ENCODE peak calls at places on chromosomes 12 and 14, in nine cellular contexts. One of them, this sample, is unnamed.

GRCh38 chr12:64825143-64826011 is 930 bp downstream of the TBC1D30 start:
- DNase-seq in activated T-helper 1 cell treated with anti-CD3 and anti-CD28 coated beads, Interleukin-12 subunit alpha, Interleukin-12 subunit beta, Interleukin-2, Interleukin-4 antibody, amounts not matched to agents 30 ng/mL and 10 ng/mL and 1 ng/mL, durations not matched to agents 14 hours and 24 hours and 36 hours: no peak
- DNase-seq in Kasumi-1: no peak
- DNase-seq in A172: no peak
- DNase-seq in SHP77: peak
- DNase-seq in skeletal muscle cell: no peak
- DNase-seq in kidney: no peak
- DNase-seq in NAMALWA: no peak
- DNase-seq in GDM1: no peak
- DNase-seq in this sample: peak

GRCh38 chr12:127383281-127383680 is 883.7 kb upstream of the TMEM132C start:
- DNase-seq in activated T-helper 1 cell treated with anti-CD3 and anti-CD28 coated beads, Interleukin-12 subunit alpha, Interleukin-12 subunit beta, Interleukin-2, Interleukin-4 antibody, amounts not matched to agents 30 ng/mL and 10 ng/mL and 1 ng/mL, durations not matched to agents 14 hours and 24 hours and 36 hours: no peak
- DNase-seq in Kasumi-1: no peak
- DNase-seq in A172: peak
- DNase-seq in SHP77: no peak
- DNase-seq in skeletal muscle cell: no peak
- DNase-seq in kidney: no peak
- DNase-seq in NAMALWA: no peak
- DNase-seq in GDM1: no peak
- DNase-seq in this sample: no peak

GRCh38 chr14:101248056-101248725 is 313.1 kb upstream of the DIO3 start:
- DNase-seq in activated T-helper 1 cell treated with anti-CD3 and anti-CD28 coated beads, Interleukin-12 subunit alpha, Interleukin-12 subunit beta, Interleukin-2, Interleukin-4 antibody, amounts not matched to agents 30 ng/mL and 10 ng/mL and 1 ng/mL, durations not matched to agents 14 hours and 24 hours and 36 hours: no peak
- DNase-seq in Kasumi-1: no peak
- DNase-seq in A172: no peak
- DNase-seq in SHP77: no peak
- DNase-seq in skeletal muscle cell: no peak
- DNase-seq in kidney: no peak
- DNase-seq in NAMALWA: no peak
- DNase-seq in GDM1: no peak
- DNase-seq in this sample: no peak

GRCh38 chr12:49875115-49875720 is 28.5 kb downstream of the FAIM2 start:
- DNase-seq in activated T-helper 1 cell treated with anti-CD3 and anti-CD28 coated beads, Interleukin-12 subunit alpha, Interleukin-12 subunit beta, Interleukin-2, Interleukin-4 antibody, amounts not matched to agents 30 ng/mL and 10 ng/mL and 1 ng/mL, durations not matched to agents 14 hours and 24 hours and 36 hours: no peak
- DNase-seq in Kasumi-1: no peak
- DNase-seq in A172: no peak
- DNase-seq in SHP77: no peak
- DNase-seq in skeletal muscle cell: no peak
- DNase-seq in kidney: no peak
- DNase-seq in NAMALWA: no peak
- DNase-seq in GDM1: no peak
- DNase-seq in this sample: no peak

GRCh38 chr14:77123381-77124344 is 17.9 kb downstream of the ZDHHC22 start:
- DNase-seq in activated T-helper 1 cell treated with anti-CD3 and anti-CD28 coated beads, Interleukin-12 subunit alpha, Interleukin-12 subunit beta, Interleukin-2, Interleukin-4 antibody, amounts not matched to agents 30 ng/mL and 10 ng/mL and 1 ng/mL, durations not matched to agents 14 hours and 24 hours and 36 hours: no peak
- DNase-seq in Kasumi-1: no peak
- DNase-seq in A172: no peak
- DNase-seq in SHP77: no peak
- DNase-seq in skeletal muscle cell: no peak
- DNase-seq in kidney: peak
- DNase-seq in NAMALWA: peak
- DNase-seq in GDM1: no peak
- DNase-seq in this sample: peak

GRCh38 chr12:75488553-75488952 is 8.0 kb downstream of the GLIPR1 start:
- DNase-seq in activated T-helper 1 cell treated with anti-CD3 and anti-CD28 coated beads, Interleukin-12 subunit alpha, Interleukin-12 subunit beta, Interleukin-2, Interleukin-4 antibody, amounts not matched to agents 30 ng/mL and 10 ng/mL and 1 ng/mL, durations not matched to agents 14 hours and 24 hours and 36 hours: no peak
- DNase-seq in Kasumi-1: peak
- DNase-seq in A172: no peak
- DNase-seq in SHP77: no peak
- DNase-seq in skeletal muscle cell: no peak
- DNase-seq in kidney: no peak
- DNase-seq in NAMALWA: peak
- DNase-seq in GDM1: no peak
- DNase-seq in this sample: no peak

GRCh38 chr14:75092698-75093097 is 23.3 kb downstream of the ZC2HC1C start:
- DNase-seq in activated T-helper 1 cell treated with anti-CD3 and anti-CD28 coated beads, Interleukin-12 subunit alpha, Interleukin-12 subunit beta, Interleukin-2, Interleukin-4 antibody, amounts not matched to agents 30 ng/mL and 10 ng/mL and 1 ng/mL, durations not matched to agents 14 hours and 24 hours and 36 hours: no peak
- DNase-seq in Kasumi-1: no peak
- DNase-seq in A172: no peak
- DNase-seq in SHP77: no peak
- DNase-seq in skeletal muscle cell: no peak
- DNase-seq in kidney: no peak
- DNase-seq in NAMALWA: no peak
- DNase-seq in GDM1: no peak
- DNase-seq in this sample: no peak

GRCh38 chr14:106277503-106277902 is 751.1 kb downstream of the TMEM121 start:
- DNase-seq in activated T-helper 1 cell treated with anti-CD3 and anti-CD28 coated beads, Interleukin-12 subunit alpha, Interleukin-12 subunit beta, Interleukin-2, Interleukin-4 antibody, amounts not matched to agents 30 ng/mL and 10 ng/mL and 1 ng/mL, durations not matched to agents 14 hours and 24 hours and 36 hours: no peak
- DNase-seq in Kasumi-1: no peak
- DNase-seq in A172: no peak
- DNase-seq in SHP77: no peak
- DNase-seq in skeletal muscle cell: no peak
- DNase-seq in kidney: no peak
- DNase-seq in NAMALWA: peak
- DNase-seq in GDM1: no peak
- DNase-seq in this sample: no peak

GRCh38 chr12:18966927-18967326 is 162.6 kb upstream of the PLEKHA5 start:
- DNase-seq in activated T-helper 1 cell treated with anti-CD3 and anti-CD28 coated beads, Interleukin-12 subunit alpha, Interleukin-12 subunit beta, Interleukin-2, Interleukin-4 antibody, amounts not matched to agents 30 ng/mL and 10 ng/mL and 1 ng/mL, durations not matched to agents 14 hours and 24 hours and 36 hours: no peak
- DNase-seq in Kasumi-1: no peak
- DNase-seq in A172: no peak
- DNase-seq in SHP77: no peak
- DNase-seq in skeletal muscle cell: no peak
- DNase-seq in kidney: no peak
- DNase-seq in NAMALWA: no peak
- DNase-seq in GDM1: no peak
- DNase-seq in this sample: no peak

GRCh38 chr12:90305379-90305778 is 596.7 kb upstream of the ATP2B1 start:
- DNase-seq in activated T-helper 1 cell treated with anti-CD3 and anti-CD28 coated beads, Interleukin-12 subunit alpha, Interleukin-12 subunit beta, Interleukin-2, Interleukin-4 antibody, amounts not matched to agents 30 ng/mL and 10 ng/mL and 1 ng/mL, durations not matched to agents 14 hours and 24 hours and 36 hours: no peak
- DNase-seq in Kasumi-1: no peak
- DNase-seq in A172: no peak
- DNase-seq in SHP77: no peak
- DNase-seq in skeletal muscle cell: no peak
- DNase-seq in kidney: no peak
- DNase-seq in NAMALWA: no peak
- DNase-seq in GDM1: no peak
- DNase-seq in this sample: no peak

GRCh38 chr12:77535734-77536133 is 295.0 kb upstream of the NAV3 start:
- DNase-seq in activated T-helper 1 cell treated with anti-CD3 and anti-CD28 coated beads, Interleukin-12 subunit alpha, Interleukin-12 subunit beta, Interleukin-2, Interleukin-4 antibody, amounts not matched to agents 30 ng/mL and 10 ng/mL and 1 ng/mL, durations not matched to agents 14 hours and 24 hours and 36 hours: no peak
- DNase-seq in Kasumi-1: no peak
- DNase-seq in A172: no peak
- DNase-seq in SHP77: no peak
- DNase-seq in skeletal muscle cell: no peak
- DNase-seq in kidney: no peak
- DNase-seq in NAMALWA: no peak
- DNase-seq in GDM1: no peak
- DNase-seq in this sample: no peak

GRCh38 chr12:57631566-57632368 is 1.2 kb downstream of the B4GALNT1 start:
- DNase-seq in activated T-helper 1 cell treated with anti-CD3 and anti-CD28 coated beads, Interleukin-12 subunit alpha, Interleukin-12 subunit beta, Interleukin-2, Interleukin-4 antibody, amounts not matched to agents 30 ng/mL and 10 ng/mL and 1 ng/mL, durations not matched to agents 14 hours and 24 hours and 36 hours: no peak
- DNase-seq in Kasumi-1: no peak
- DNase-seq in A172: peak
- DNase-seq in SHP77: no peak
- DNase-seq in skeletal muscle cell: no peak
- DNase-seq in kidney: peak
- DNase-seq in NAMALWA: no peak
- DNase-seq in GDM1: no peak
- DNase-seq in this sample: no peak

GRCh38 chr12:125145196-125145595 is 80.0 kb downstream of the AACS start:
- DNase-seq in activated T-helper 1 cell treated with anti-CD3 and anti-CD28 coated beads, Interleukin-12 subunit alpha, Interleukin-12 subunit beta, Interleukin-2, Interleukin-4 antibody, amounts not matched to agents 30 ng/mL and 10 ng/mL and 1 ng/mL, durations not matched to agents 14 hours and 24 hours and 36 hours: no peak
- DNase-seq in Kasumi-1: no peak
- DNase-seq in A172: no peak
- DNase-seq in SHP77: no peak
- DNase-seq in skeletal muscle cell: no peak
- DNase-seq in kidney: no peak
- DNase-seq in NAMALWA: no peak
- DNase-seq in GDM1: no peak
- DNase-seq in this sample: no peak

GRCh38 chr12:123071401-123072304 is 79.2 kb downstream of the PITPNM2 start:
- DNase-seq in activated T-helper 1 cell treated with anti-CD3 and anti-CD28 coated beads, Interleukin-12 subunit alpha, Interleukin-12 subunit beta, Interleukin-2, Interleukin-4 antibody, amounts not matched to agents 30 ng/mL and 10 ng/mL and 1 ng/mL, durations not matched to agents 14 hours and 24 hours and 36 hours: no peak
- DNase-seq in Kasumi-1: no peak
- DNase-seq in A172: no peak
- DNase-seq in SHP77: no peak
- DNase-seq in skeletal muscle cell: no peak
- DNase-seq in kidney: no peak
- DNase-seq in NAMALWA: no peak
- DNase-seq in GDM1: no peak
- DNase-seq in this sample: no peak

GRCh38 chr12:41552507-41553047 is 364.5 kb downstream of the PDZRN4 start:
- DNase-seq in activated T-helper 1 cell treated with anti-CD3 and anti-CD28 coated beads, Interleukin-12 subunit alpha, Interleukin-12 subunit beta, Interleukin-2, Interleukin-4 antibody, amounts not matched to agents 30 ng/mL and 10 ng/mL and 1 ng/mL, durations not matched to agents 14 hours and 24 hours and 36 hours: no peak
- DNase-seq in Kasumi-1: no peak
- DNase-seq in A172: no peak
- DNase-seq in SHP77: no peak
- DNase-seq in skeletal muscle cell: peak
- DNase-seq in kidney: no peak
- DNase-seq in NAMALWA: no peak
- DNase-seq in GDM1: no peak
- DNase-seq in this sample: no peak

GRCh38 chr14:20803221-20803620 is 577 bp upstream of the RNASE1 start:
- DNase-seq in activated T-helper 1 cell treated with anti-CD3 and anti-CD28 coated beads, Interleukin-12 subunit alpha, Interleukin-12 subunit beta, Interleukin-2, Interleukin-4 antibody, amounts not matched to agents 30 ng/mL and 10 ng/mL and 1 ng/mL, durations not matched to agents 14 hours and 24 hours and 36 hours: no peak
- DNase-seq in Kasumi-1: no peak
- DNase-seq in A172: no peak
- DNase-seq in SHP77: no peak
- DNase-seq in skeletal muscle cell: no peak
- DNase-seq in kidney: no peak
- DNase-seq in NAMALWA: no peak
- DNase-seq in GDM1: no peak
- DNase-seq in this sample: no peak

GRCh38 chr14:104897286-104898194 is 27.1 kb upstream of the PLD4 start:
- DNase-seq in activated T-helper 1 cell treated with anti-CD3 and anti-CD28 coated beads, Interleukin-12 subunit alpha, Interleukin-12 subunit beta, Interleukin-2, Interleukin-4 antibody, amounts not matched to agents 30 ng/mL and 10 ng/mL and 1 ng/mL, durations not matched to agents 14 hours and 24 hours and 36 hours: no peak
- DNase-seq in Kasumi-1: no peak
- DNase-seq in A172: no peak
- DNase-seq in SHP77: no peak
- DNase-seq in skeletal muscle cell: no peak
- DNase-seq in kidney: peak
- DNase-seq in NAMALWA: no peak
- DNase-seq in GDM1: no peak
- DNase-seq in this sample: no peak

GRCh38 chr14:44699391-44699790 is 192.3 kb upstream of the FSCB start:
- DNase-seq in activated T-helper 1 cell treated with anti-CD3 and anti-CD28 coated beads, Interleukin-12 subunit alpha, Interleukin-12 subunit beta, Interleukin-2, Interleukin-4 antibody, amounts not matched to agents 30 ng/mL and 10 ng/mL and 1 ng/mL, durations not matched to agents 14 hours and 24 hours and 36 hours: no peak
- DNase-seq in Kasumi-1: no peak
- DNase-seq in A172: peak
- DNase-seq in SHP77: no peak
- DNase-seq in skeletal muscle cell: no peak
- DNase-seq in kidney: peak
- DNase-seq in NAMALWA: no peak
- DNase-seq in GDM1: no peak
- DNase-seq in this sample: no peak

GRCh38 chr14:33855672-33856071 is 95.2 kb downstream of the EGLN3 start:
- DNase-seq in activated T-helper 1 cell treated with anti-CD3 and anti-CD28 coated beads, Interleukin-12 subunit alpha, Interleukin-12 subunit beta, Interleukin-2, Interleukin-4 antibody, amounts not matched to agents 30 ng/mL and 10 ng/mL and 1 ng/mL, durations not matched to agents 14 hours and 24 hours and 36 hours: no peak
- DNase-seq in Kasumi-1: no peak
- DNase-seq in A172: no peak
- DNase-seq in SHP77: no peak
- DNase-seq in skeletal muscle cell: no peak
- DNase-seq in kidney: no peak
- DNase-seq in NAMALWA: no peak
- DNase-seq in GDM1: no peak
- DNase-seq in this sample: no peak

GRCh38 chr12:26936559-26937442 is 980 bp downstream of the INTS13 start:
- DNase-seq in activated T-helper 1 cell treated with anti-CD3 and anti-CD28 coated beads, Interleukin-12 subunit alpha, Interleukin-12 subunit beta, Interleukin-2, Interleukin-4 antibody, amounts not matched to agents 30 ng/mL and 10 ng/mL and 1 ng/mL, durations not matched to agents 14 hours and 24 hours and 36 hours: no peak
- DNase-seq in Kasumi-1: peak
- DNase-seq in A172: no peak
- DNase-seq in SHP77: no peak
- DNase-seq in skeletal muscle cell: no peak
- DNase-seq in kidney: no peak
- DNase-seq in NAMALWA: peak
- DNase-seq in GDM1: no peak
- DNase-seq in this sample: no peak

GRCh38 chr14:105857223-105857815 is 330.9 kb downstream of the TMEM121 start:
- DNase-seq in activated T-helper 1 cell treated with anti-CD3 and anti-CD28 coated beads, Interleukin-12 subunit alpha, Interleukin-12 subunit beta, Interleukin-2, Interleukin-4 antibody, amounts not matched to agents 30 ng/mL and 10 ng/mL and 1 ng/mL, durations not matched to agents 14 hours and 24 hours and 36 hours: peak
- DNase-seq in Kasumi-1: no peak
- DNase-seq in A172: no peak
- DNase-seq in SHP77: no peak
- DNase-seq in skeletal muscle cell: no peak
- DNase-seq in kidney: peak
- DNase-seq in NAMALWA: peak
- DNase-seq in GDM1: no peak
- DNase-seq in this sample: no peak

GRCh38 chr12:67477682-67478265 is 170.8 kb upstream of the DYRK2 start:
- DNase-seq in activated T-helper 1 cell treated with anti-CD3 and anti-CD28 coated beads, Interleukin-12 subunit alpha, Interleukin-12 subunit beta, Interleukin-2, Interleukin-4 antibody, amounts not matched to agents 30 ng/mL and 10 ng/mL and 1 ng/mL, durations not matched to agents 14 hours and 24 hours and 36 hours: no peak
- DNase-seq in Kasumi-1: no peak
- DNase-seq in A172: no peak
- DNase-seq in SHP77: no peak
- DNase-seq in skeletal muscle cell: no peak
- DNase-seq in kidney: no peak
- DNase-seq in NAMALWA: no peak
- DNase-seq in GDM1: no peak
- DNase-seq in this sample: no peak

GRCh38 chr14:52299692-52300278 is 14.3 kb upstream of the PTGER2 start:
- DNase-seq in activated T-helper 1 cell treated with anti-CD3 and anti-CD28 coated beads, Interleukin-12 subunit alpha, Interleukin-12 subunit beta, Interleukin-2, Interleukin-4 antibody, amounts not matched to agents 30 ng/mL and 10 ng/mL and 1 ng/mL, durations not matched to agents 14 hours and 24 hours and 36 hours: no peak
- DNase-seq in Kasumi-1: peak
- DNase-seq in A172: peak
- DNase-seq in SHP77: peak
- DNase-seq in skeletal muscle cell: no peak
- DNase-seq in kidney: no peak
- DNase-seq in NAMALWA: peak
- DNase-seq in GDM1: no peak
- DNase-seq in this sample: no peak

GRCh38 chr14:94989946-94990345 is 167.4 kb downstream of the DICER1 start:
- DNase-seq in activated T-helper 1 cell treated with anti-CD3 and anti-CD28 coated beads, Interleukin-12 subunit alpha, Interleukin-12 subunit beta, Interleukin-2, Interleukin-4 antibody, amounts not matched to agents 30 ng/mL and 10 ng/mL and 1 ng/mL, durations not matched to agents 14 hours and 24 hours and 36 hours: no peak
- DNase-seq in Kasumi-1: no peak
- DNase-seq in A172: no peak
- DNase-seq in SHP77: no peak
- DNase-seq in skeletal muscle cell: no peak
- DNase-seq in kidney: no peak
- DNase-seq in NAMALWA: no peak
- DNase-seq in GDM1: no peak
- DNase-seq in this sample: no peak

GRCh38 chr12:62724947-62725447 is 210.0 kb downstream of the PPM1H start:
- DNase-seq in activated T-helper 1 cell treated with anti-CD3 and anti-CD28 coated beads, Interleukin-12 subunit alpha, Interleukin-12 subunit beta, Interleukin-2, Interleukin-4 antibody, amounts not matched to agents 30 ng/mL and 10 ng/mL and 1 ng/mL, durations not matched to agents 14 hours and 24 hours and 36 hours: no peak
- DNase-seq in Kasumi-1: peak
- DNase-seq in A172: peak
- DNase-seq in SHP77: no peak
- DNase-seq in skeletal muscle cell: peak
- DNase-seq in kidney: no peak
- DNase-seq in NAMALWA: no peak
- DNase-seq in GDM1: no peak
- DNase-seq in this sample: no peak

GRCh38 chr12:59084758-59085383 is 164.6 kb upstream of the LRIG3 start:
- DNase-seq in activated T-helper 1 cell treated with anti-CD3 and anti-CD28 coated beads, Interleukin-12 subunit alpha, Interleukin-12 subunit beta, Interleukin-2, Interleukin-4 antibody, amounts not matched to agents 30 ng/mL and 10 ng/mL and 1 ng/mL, durations not matched to agents 14 hours and 24 hours and 36 hours: no peak
- DNase-seq in Kasumi-1: no peak
- DNase-seq in A172: peak
- DNase-seq in SHP77: peak
- DNase-seq in skeletal muscle cell: no peak
- DNase-seq in kidney: peak
- DNase-seq in NAMALWA: no peak
- DNase-seq in GDM1: no peak
- DNase-seq in this sample: no peak

GRCh38 chr14:61192970-61193369 is 88.2 kb downstream of the TMEM30B start:
- DNase-seq in activated T-helper 1 cell treated with anti-CD3 and anti-CD28 coated beads, Interleukin-12 subunit alpha, Interleukin-12 subunit beta, Interleukin-2, Interleukin-4 antibody, amounts not matched to agents 30 ng/mL and 10 ng/mL and 1 ng/mL, durations not matched to agents 14 hours and 24 hours and 36 hours: no peak
- DNase-seq in Kasumi-1: no peak
- DNase-seq in A172: no peak
- DNase-seq in SHP77: no peak
- DNase-seq in skeletal muscle cell: no peak
- DNase-seq in kidney: no peak
- DNase-seq in NAMALWA: no peak
- DNase-seq in GDM1: no peak
- DNase-seq in this sample: no peak

GRCh38 chr14:74913986-74914573 is 9.0 kb downstream of the RPS6KL1 start:
- DNase-seq in activated T-helper 1 cell treated with anti-CD3 and anti-CD28 coated beads, Interleukin-12 subunit alpha, Interleukin-12 subunit beta, Interleukin-2, Interleukin-4 antibody, amounts not matched to agents 30 ng/mL and 10 ng/mL and 1 ng/mL, durations not matched to agents 14 hours and 24 hours and 36 hours: no peak
- DNase-seq in Kasumi-1: peak
- DNase-seq in A172: peak
- DNase-seq in SHP77: peak
- DNase-seq in skeletal muscle cell: no peak
- DNase-seq in kidney: no peak
- DNase-seq in NAMALWA: peak
- DNase-seq in GDM1: peak
- DNase-seq in this sample: no peak

GRCh38 chr14:75981426-75981825 is 369 bp downstream of the TGFB3 start:
- DNase-seq in activated T-helper 1 cell treated with anti-CD3 and anti-CD28 coated beads, Interleukin-12 subunit alpha, Interleukin-12 subunit beta, Interleukin-2, Interleukin-4 antibody, amounts not matched to agents 30 ng/mL and 10 ng/mL and 1 ng/mL, durations not matched to agents 14 hours and 24 hours and 36 hours: peak
- DNase-seq in Kasumi-1: peak
- DNase-seq in A172: no peak
- DNase-seq in SHP77: peak
- DNase-seq in skeletal muscle cell: no peak
- DNase-seq in kidney: no peak
- DNase-seq in NAMALWA: peak
- DNase-seq in GDM1: no peak
- DNase-seq in this sample: no peak

GRCh38 chr12:127060310-127060847 is 1206.6 kb upstream of the TMEM132C start:
- DNase-seq in activated T-helper 1 cell treated with anti-CD3 and anti-CD28 coated beads, Interleukin-12 subunit alpha, Interleukin-12 subunit beta, Interleukin-2, Interleukin-4 antibody, amounts not matched to agents 30 ng/mL and 10 ng/mL and 1 ng/mL, durations not matched to agents 14 hours and 24 hours and 36 hours: no peak
- DNase-seq in Kasumi-1: no peak
- DNase-seq in A172: no peak
- DNase-seq in SHP77: peak
- DNase-seq in skeletal muscle cell: no peak
- DNase-seq in kidney: no peak
- DNase-seq in NAMALWA: no peak
- DNase-seq in GDM1: no peak
- DNase-seq in this sample: peak

GRCh38 chr12:112584266-112584722 is 165.5 kb downstream of the PTPN11 start:
- DNase-seq in activated T-helper 1 cell treated with anti-CD3 and anti-CD28 coated beads, Interleukin-12 subunit alpha, Interleukin-12 subunit beta, Interleukin-2, Interleukin-4 antibody, amounts not matched to agents 30 ng/mL and 10 ng/mL and 1 ng/mL, durations not matched to agents 14 hours and 24 hours and 36 hours: no peak
- DNase-seq in Kasumi-1: no peak
- DNase-seq in A172: peak
- DNase-seq in SHP77: peak
- DNase-seq in skeletal muscle cell: no peak
- DNase-seq in kidney: no peak
- DNase-seq in NAMALWA: peak
- DNase-seq in GDM1: no peak
- DNase-seq in this sample: peak